ENCODE peak calls at places on chromosomes 3 and 15, in seven cellular contexts. One of them, this sample, is unnamed.

GRCh38 chr15:87827126-87827525 is 429.4 kb downstream of the NTRK3 start:
- DNase-seq in body of pancreas: no peak
- DNase-seq in cardiac muscle cell: no peak
- DNase-seq in HCT116: no peak
- DNase-seq in keratinocyte: no peak
- DNase-seq in psoas muscle: no peak
- DNase-seq in AG04449: no peak
- DNase-seq in this sample: no peak

GRCh38 chr3:171878441-171879225 is 35.5 kb downstream of the TMEM212 start:
- DNase-seq in cardiac muscle cell: no peak
- DNase-seq in HCT116: no peak
- DNase-seq in body of pancreas: no peak
- DNase-seq in keratinocyte: no peak
- DNase-seq in psoas muscle: no peak
- DNase-seq in AG04449: no peak
- DNase-seq in this sample: no peak

GRCh38 chr3:192929755-192930491 is 12.3 kb upstream of the MB21D2 start:
- DNase-seq in keratinocyte: no peak
- DNase-seq in body of pancreas: no peak
- DNase-seq in cardiac muscle cell: no peak
- DNase-seq in psoas muscle: no peak
- DNase-seq in HCT116: no peak
- DNase-seq in AG04449: no peak
- DNase-seq in this sample: no peak

GRCh38 chr3:8621141-8621540 is 23.5 kb downstream of the SSUH2 start:
- DNase-seq in keratinocyte: no peak
- DNase-seq in psoas muscle: no peak
- DNase-seq in body of pancreas: no peak
- DNase-seq in AG04449: no peak
- DNase-seq in cardiac muscle cell: no peak
- DNase-seq in HCT116: no peak
- DNase-seq in this sample: no peak

GRCh38 chr3:13598926-13599886 is 50.3 kb downstream of the FBLN2 start:
- DNase-seq in body of pancreas: peak
- DNase-seq in HCT116: no peak
- DNase-seq in psoas muscle: no peak
- DNase-seq in cardiac muscle cell: no peak
- DNase-seq in keratinocyte: no peak
- DNase-seq in AG04449: no peak
- DNase-seq in this sample: no peak

GRCh38 chr15:38441130-38441519 is 12.8 kb upstream of the FAM98B start:
- DNase-seq in keratinocyte: no peak
- DNase-seq in psoas muscle: no peak
- DNase-seq in HCT116: no peak
- DNase-seq in body of pancreas: no peak
- DNase-seq in AG04449: no peak
- DNase-seq in cardiac muscle cell: no peak
- DNase-seq in this sample: no peak

GRCh38 chr3:31004025-31004678 is 109.7 kb upstream of the GADL1 start:
- DNase-seq in cardiac muscle cell: peak
- DNase-seq in HCT116: no peak
- DNase-seq in keratinocyte: peak
- DNase-seq in body of pancreas: peak
- DNase-seq in AG04449: peak
- DNase-seq in psoas muscle: no peak
- DNase-seq in this sample: no peak

GRCh38 chr3:177932750-177933660 is 603.2 kb upstream of the KCNMB2 start:
- DNase-seq in body of pancreas: no peak
- DNase-seq in AG04449: no peak
- DNase-seq in psoas muscle: no peak
- DNase-seq in HCT116: no peak
- DNase-seq in keratinocyte: no peak
- DNase-seq in cardiac muscle cell: no peak
- DNase-seq in this sample: no peak

GRCh38 chr3:33114622-33115023 is 809 bp downstream of the CRTAP start:
- DNase-seq in psoas muscle: no peak
- DNase-seq in keratinocyte: no peak
- DNase-seq in AG04449: no peak
- DNase-seq in HCT116: no peak
- DNase-seq in cardiac muscle cell: no peak
- DNase-seq in body of pancreas: no peak
- DNase-seq in this sample: no peak

GRCh38 chr3:52317601-52318000 is 1.5 kb downstream of the DNAH1 start:
- DNase-seq in keratinocyte: no peak
- DNase-seq in HCT116: no peak
- DNase-seq in body of pancreas: peak
- DNase-seq in cardiac muscle cell: peak
- DNase-seq in AG04449: no peak
- DNase-seq in psoas muscle: peak
- DNase-seq in this sample: peak

GRCh38 chr3:41026394-41027177 is 172.7 kb upstream of the CTNNB1 start:
- DNase-seq in body of pancreas: peak
- DNase-seq in psoas muscle: peak
- DNase-seq in AG04449: no peak
- DNase-seq in cardiac muscle cell: peak
- DNase-seq in HCT116: no peak
- DNase-seq in keratinocyte: no peak
- DNase-seq in this sample: no peak

GRCh38 chr3:171371354-171371753 is 88.9 kb downstream of the TNIK start:
- DNase-seq in AG04449: no peak
- DNase-seq in cardiac muscle cell: no peak
- DNase-seq in psoas muscle: no peak
- DNase-seq in keratinocyte: no peak
- DNase-seq in HCT116: no peak
- DNase-seq in body of pancreas: no peak
- DNase-seq in this sample: no peak

GRCh38 chr15:76913737-76914136 is 8.6 kb upstream of the SCAPER start:
- DNase-seq in keratinocyte: no peak
- DNase-seq in body of pancreas: no peak
- DNase-seq in HCT116: no peak
- DNase-seq in AG04449: no peak
- DNase-seq in psoas muscle: no peak
- DNase-seq in cardiac muscle cell: no peak
- DNase-seq in this sample: no peak

GRCh38 chr15:71124937-71125755 is 9.9 kb downstream of the THSD4 start:
- DNase-seq in HCT116: no peak
- DNase-seq in AG04449: no peak
- DNase-seq in body of pancreas: no peak
- DNase-seq in psoas muscle: no peak
- DNase-seq in cardiac muscle cell: no peak
- DNase-seq in keratinocyte: no peak
- DNase-seq in this sample: no peak

GRCh38 chr15:71127083-71127482 is 11.8 kb downstream of the THSD4 start:
- DNase-seq in cardiac muscle cell: no peak
- DNase-seq in psoas muscle: no peak
- DNase-seq in HCT116: no peak
- DNase-seq in body of pancreas: no peak
- DNase-seq in AG04449: no peak
- DNase-seq in keratinocyte: no peak
- DNase-seq in this sample: no peak

GRCh38 chr15:71129660-71130059 is 14.4 kb downstream of the THSD4 start:
- DNase-seq in body of pancreas: no peak
- DNase-seq in HCT116: no peak
- DNase-seq in keratinocyte: no peak
- DNase-seq in AG04449: no peak
- DNase-seq in cardiac muscle cell: no peak
- DNase-seq in psoas muscle: no peak
- DNase-seq in this sample: no peak

GRCh38 chr15:71128939-71129562 is 13.8 kb downstream of the THSD4 start:
- DNase-seq in psoas muscle: no peak
- DNase-seq in cardiac muscle cell: no peak
- DNase-seq in keratinocyte: no peak
- DNase-seq in AG04449: no peak
- DNase-seq in HCT116: no peak
- DNase-seq in body of pancreas: no peak
- DNase-seq in this sample: no peak

GRCh38 chr15:71125831-71126453 is 10.7 kb downstream of the THSD4 start:
- DNase-seq in AG04449: no peak
- DNase-seq in keratinocyte: no peak
- DNase-seq in psoas muscle: no peak
- DNase-seq in body of pancreas: no peak
- DNase-seq in HCT116: no peak
- DNase-seq in cardiac muscle cell: no peak
- DNase-seq in this sample: peak
- TF ChIP-seq CTCF in AG04449: peak
- TF ChIP-seq CTCF in keratinocyte: peak
- TF ChIP-seq CTCF in psoas muscle: peak
- TF ChIP-seq CTCF in body of pancreas: no peak
- TF ChIP-seq CTCF in HCT116: peak
- TF ChIP-seq CTCF in cardiac muscle cell: peak
- TF ChIP-seq CTCF in this sample: peak

GRCh38 chr3:101861978-101862421 is 12.7 kb downstream of the NFKBIZ start:
- DNase-seq in cardiac muscle cell: no peak
- DNase-seq in body of pancreas: no peak
- DNase-seq in keratinocyte: no peak
- DNase-seq in HCT116: no peak
- DNase-seq in AG04449: no peak
- DNase-seq in psoas muscle: no peak
- DNase-seq in this sample: no peak

GRCh38 chr3:101861212-101861977 is 12.1 kb downstream of the NFKBIZ start:
- DNase-seq in keratinocyte: no peak
- DNase-seq in AG04449: no peak
- DNase-seq in psoas muscle: no peak
- DNase-seq in HCT116: no peak
- DNase-seq in cardiac muscle cell: no peak
- DNase-seq in body of pancreas: no peak
- DNase-seq in this sample: no peak

GRCh38 chr3:101857279-101857678 is 8.0 kb downstream of the NFKBIZ start:
- DNase-seq in AG04449: no peak
- DNase-seq in HCT116: no peak
- DNase-seq in body of pancreas: no peak
- DNase-seq in cardiac muscle cell: no peak
- DNase-seq in psoas muscle: no peak
- DNase-seq in keratinocyte: no peak
- DNase-seq in this sample: no peak

GRCh38 chr3:101859882-101860281 is 10.6 kb downstream of the NFKBIZ start:
- DNase-seq in HCT116: no peak
- DNase-seq in body of pancreas: no peak
- DNase-seq in psoas muscle: no peak
- DNase-seq in keratinocyte: no peak
- DNase-seq in AG04449: no peak
- DNase-seq in cardiac muscle cell: no peak
- DNase-seq in this sample: no peak

DNA sequence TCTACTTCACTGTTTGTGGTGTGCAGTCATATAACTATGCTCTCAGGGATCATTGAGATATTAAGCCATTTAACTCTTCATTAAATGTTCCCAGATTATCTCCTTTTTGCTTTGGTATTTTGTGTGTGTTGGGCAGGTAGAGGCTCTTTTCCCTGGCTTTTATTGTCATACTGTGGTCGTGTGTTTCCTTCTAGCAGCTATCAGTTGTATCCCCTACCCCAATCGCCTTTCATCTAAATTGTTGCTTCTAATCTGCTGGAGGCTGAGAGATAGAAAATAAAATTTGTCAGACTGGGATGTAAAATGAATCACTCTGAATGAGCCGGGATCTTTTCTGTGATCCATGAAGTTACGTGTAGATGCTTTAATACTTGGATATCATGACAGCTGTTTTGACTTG is 9.2 kb downstream of the NFKBIZ start:
- DNase-seq in psoas muscle: no peak
- DNase-seq in cardiac muscle cell: no peak
- DNase-seq in HCT116: no peak
- DNase-seq in keratinocyte: no peak
- DNase-seq in AG04449: no peak
- DNase-seq in body of pancreas: no peak
- DNase-seq in this sample: no peak
- H3K4me3 ChIP-seq in psoas muscle: no peak
- H3K4me3 ChIP-seq in cardiac muscle cell: no peak
- H3K4me3 ChIP-seq in HCT116: no peak
- H3K4me3 ChIP-seq in keratinocyte: no peak
- H3K4me3 ChIP-seq in AG04449: no peak
- H3K4me3 ChIP-seq in body of pancreas: no peak
- H3K4me3 ChIP-seq in this sample: no peak

DNA sequence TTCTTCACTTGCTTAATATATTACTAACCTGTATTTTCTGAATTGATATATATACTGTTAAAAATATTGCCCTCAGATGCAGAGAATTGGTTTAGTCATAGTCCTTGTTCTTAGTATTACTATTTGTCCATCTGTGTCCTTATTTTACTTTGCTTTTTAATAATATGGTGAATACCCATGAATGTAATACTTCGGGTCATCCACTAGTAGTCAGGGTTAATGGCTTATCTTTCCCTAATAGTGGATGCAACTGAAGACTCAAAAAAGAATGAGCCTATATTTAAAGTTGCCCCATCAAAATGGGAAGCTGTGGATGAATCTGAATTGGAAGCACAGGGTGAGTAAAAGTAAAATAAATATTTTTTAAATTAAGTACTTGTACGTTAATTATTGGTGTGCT is 36.5 kb downstream of the U2SURP start:
- DNase-seq in cardiac muscle cell: no peak
- DNase-seq in AG04449: no peak
- DNase-seq in body of pancreas: no peak
- DNase-seq in keratinocyte: no peak
- DNase-seq in psoas muscle: no peak
- DNase-seq in HCT116: no peak
- DNase-seq in this sample: peak
- TF ChIP-seq CTCF in cardiac muscle cell: no peak
- TF ChIP-seq CTCF in AG04449: no peak
- TF ChIP-seq CTCF in body of pancreas: no peak
- TF ChIP-seq CTCF in keratinocyte: no peak
- TF ChIP-seq CTCF in psoas muscle: peak
- TF ChIP-seq CTCF in HCT116: peak
- TF ChIP-seq CTCF in this sample: peak

DNA sequence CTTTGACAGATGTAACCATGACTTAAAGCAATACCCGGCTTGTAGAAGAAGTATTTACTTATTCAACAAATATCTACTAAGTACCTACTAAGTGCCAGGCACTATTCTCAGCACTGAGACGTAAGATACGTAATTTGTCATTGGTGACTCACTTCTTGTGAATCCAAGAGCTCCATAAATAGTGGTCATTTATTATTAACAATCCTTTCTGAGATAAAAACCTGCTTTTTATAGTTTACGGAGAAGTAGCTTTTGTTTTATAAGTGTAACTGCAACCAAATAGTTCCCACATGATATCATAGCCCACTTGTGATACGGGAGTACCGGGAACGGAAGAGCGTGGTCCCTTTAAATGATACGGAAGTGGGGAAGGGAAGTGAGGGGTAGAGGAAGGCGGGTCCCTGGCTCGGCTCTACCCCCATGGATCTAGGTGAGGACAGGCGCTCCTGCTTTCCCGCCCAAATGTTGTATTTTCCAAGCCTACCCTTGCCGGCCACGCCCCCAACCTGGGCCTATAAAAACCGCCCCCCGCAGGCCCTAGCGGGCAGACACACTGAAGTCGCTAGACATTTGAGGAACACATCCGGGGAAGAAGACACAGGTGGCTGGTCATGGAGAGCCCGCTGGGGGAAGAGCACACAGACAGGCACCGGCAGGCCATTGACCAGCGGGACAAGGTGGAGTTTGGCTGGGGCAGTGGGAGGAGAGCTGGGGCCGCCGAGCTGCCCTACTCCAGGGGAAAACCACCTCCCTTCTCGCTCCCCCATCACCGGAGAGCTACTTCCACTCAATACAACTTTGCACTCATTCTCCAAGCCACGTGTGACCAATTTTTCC is at the start of gene SAMMSON:
- DNase-seq in cardiac muscle cell: no peak
- DNase-seq in AG04449: no peak
- DNase-seq in body of pancreas: no peak
- DNase-seq in keratinocyte: no peak
- DNase-seq in psoas muscle: no peak
- DNase-seq in HCT116: no peak
- DNase-seq in this sample: no peak
- H3K4me3 ChIP-seq in cardiac muscle cell: no peak
- H3K4me3 ChIP-seq in AG04449: no peak
- H3K4me3 ChIP-seq in body of pancreas: no peak
- H3K4me3 ChIP-seq in keratinocyte: no peak
- H3K4me3 ChIP-seq in psoas muscle: no peak
- H3K4me3 ChIP-seq in HCT116: no peak
- H3K4me3 ChIP-seq in this sample: no peak